ENCODE peak calls at places on chromosomes 3 and 15, in four cellular contexts. R is MM.1S, B is GM23338, M is lower leg skin. W is an unnamed sample.

GRCh38 chr3:9500108-9501050 is 53.2 kb downstream of the LHFPL4 start:
- DNase-seq in B (peak), M (no peak), R (peak), W (peak)

GRCh38 chr3:122332551-122332950 is 7.5 kb downstream of the CSTA start:
- DNase-seq in R (no peak), M (no peak), B (no peak), W (no peak)

GRCh38 chr15:78408961-78409360 is 29.1 kb upstream of the IREB2 start:
- DNase-seq in R (no peak), B (no peak), M (no peak), W (no peak)

GRCh38 chr3:152258448-152259302 is 10.1 kb upstream of the MBNL1 start:
- DNase-seq in R (no peak), M (peak), B (no peak), W (peak)

GRCh38 chr15:92682772-92683510 is 27.4 kb upstream of the FAM174B start:
- DNase-seq in B (no peak), M (no peak), R (no peak), W (peak)

GRCh38 chr3:171404376-171404982 is 55.7 kb downstream of the TNIK start:
- DNase-seq in B (no peak), M (no peak), R (no peak), W (no peak)

GRCh38 chr3:39150803-39151631 is 2.4 kb downstream of the CSRNP1 start:
- DNase-seq in R (peak), B (peak), M (peak), W (peak)

GRCh38 chr3:84772841-84773240 is 185.9 kb upstream of the CADM2 start:
- DNase-seq in R (no peak), B (peak), M (no peak), W (no peak)

GRCh38 chr15:45630958-45631691 is 3.7 kb upstream of the SQOR start:
- DNase-seq in R (no peak), M (no peak), B (no peak), W (peak)

GRCh38 chr3:11556851-11557644 is 86.7 kb downstream of the VGLL4 start:
- DNase-seq in R (no peak), B (no peak), M (no peak), W (peak)

GRCh38 chr3:103082501-103082900 is 647.7 kb downstream of the ZPLD1 start:
- DNase-seq in B (no peak), R (no peak), M (no peak), W (no peak)

GRCh38 chr3:32003380-32003779 is 21.8 kb downstream of the ZNF860 start:
- DNase-seq in M (no peak), R (no peak), B (no peak), W (no peak)

DNA sequence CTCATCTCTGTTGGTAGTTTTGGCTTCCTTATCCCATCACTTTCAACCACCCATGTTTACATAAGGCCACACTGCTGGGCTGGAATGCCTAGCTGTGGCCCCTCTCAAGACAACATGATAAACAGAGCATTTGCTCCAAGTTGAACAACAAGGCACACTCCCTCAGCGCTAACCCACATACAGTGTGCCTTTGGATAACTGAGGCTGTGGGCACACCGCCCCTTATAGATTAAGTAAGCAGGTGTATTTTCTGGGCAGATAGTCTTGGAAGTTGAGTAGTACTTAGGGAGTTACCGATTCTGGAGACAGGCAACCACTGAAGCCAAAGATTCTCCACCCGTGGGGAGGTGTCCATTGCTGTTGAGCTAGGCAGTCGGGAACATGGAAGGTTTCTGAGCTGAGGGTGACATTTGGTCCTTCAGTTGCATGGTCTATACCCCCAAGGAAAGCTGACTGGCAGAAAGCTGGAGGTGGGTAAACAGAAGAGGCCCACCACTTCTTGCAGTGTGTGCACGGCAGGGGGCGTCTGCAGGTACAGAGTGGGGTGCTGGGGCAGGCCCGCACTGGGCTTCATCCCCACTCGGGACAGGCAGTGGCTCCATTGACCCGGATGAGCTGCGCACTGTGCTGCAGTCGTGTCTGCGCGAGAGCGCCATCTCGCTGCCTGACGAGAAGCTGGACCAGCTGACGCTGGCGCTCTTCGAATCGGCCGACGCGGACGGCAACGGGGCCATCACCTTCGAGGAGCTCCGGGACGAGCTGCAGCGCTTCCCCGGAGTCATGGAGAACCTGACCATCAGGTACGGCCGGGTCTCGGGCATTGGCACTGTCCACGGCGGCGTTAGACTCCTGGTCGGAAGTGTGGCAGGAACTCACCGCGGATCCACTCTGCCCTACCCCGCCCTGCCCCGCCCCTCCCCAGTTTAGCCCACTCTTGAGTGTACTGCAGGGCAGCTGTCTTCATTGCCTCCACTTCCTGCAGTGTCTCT is 16.8 kb downstream of the NOX5 start:
- DNase-seq in B (peak), M (peak), R (no peak), W (peak)
- TF ChIP-seq CTCF in B (peak), M (no peak), R (peak), W (peak)

DNA sequence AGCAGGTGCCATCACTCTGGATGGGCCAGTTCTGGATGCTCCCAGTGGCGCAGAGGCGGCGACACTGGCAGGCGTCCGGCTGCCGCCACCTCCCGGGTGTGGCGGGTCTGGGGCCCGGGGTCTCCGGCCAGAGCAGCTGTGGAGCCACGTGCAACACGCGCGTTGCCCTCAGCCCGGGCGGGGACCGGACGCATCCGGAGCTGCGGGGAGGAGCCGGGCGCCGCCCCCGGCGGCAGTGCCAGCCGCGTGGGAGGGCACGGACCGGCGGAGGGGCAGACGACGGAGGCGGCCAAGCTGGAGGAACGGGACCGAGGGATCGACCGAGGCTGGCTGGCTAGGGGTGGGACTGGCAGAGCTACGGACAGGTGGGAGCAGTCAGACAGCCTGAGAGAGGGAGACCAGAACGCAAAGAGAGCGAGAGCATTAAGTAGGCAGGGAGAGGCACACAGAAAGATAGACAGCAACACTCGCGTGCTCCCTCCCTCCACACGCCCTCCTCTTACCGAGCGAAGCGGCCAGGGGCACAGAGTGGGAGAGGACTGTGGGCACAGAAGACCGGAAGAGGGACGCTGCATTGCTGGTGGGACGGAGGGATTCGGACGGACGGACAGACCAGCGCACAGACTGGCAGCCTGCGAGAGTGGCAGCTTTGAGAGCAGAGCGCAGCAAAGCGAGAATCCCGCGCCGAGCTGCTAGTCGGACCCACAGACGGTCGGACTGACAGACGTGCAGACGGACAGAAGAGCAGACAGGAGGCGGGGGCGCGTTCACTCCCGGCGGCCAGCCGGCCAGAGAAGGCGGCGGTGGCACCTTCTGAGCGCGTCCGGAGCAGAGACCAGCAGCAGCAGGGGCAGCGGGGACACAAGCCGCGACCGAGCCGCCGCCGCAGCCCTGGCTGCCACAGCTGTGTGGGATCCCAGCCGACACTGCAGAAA is at the start of gene ARPP21:
- DNase-seq in M (no peak), B (peak), R (peak), W (no peak)
- H3K4me3 ChIP-seq in M (no peak), B (peak), R (peak), W (no peak)

DNA sequence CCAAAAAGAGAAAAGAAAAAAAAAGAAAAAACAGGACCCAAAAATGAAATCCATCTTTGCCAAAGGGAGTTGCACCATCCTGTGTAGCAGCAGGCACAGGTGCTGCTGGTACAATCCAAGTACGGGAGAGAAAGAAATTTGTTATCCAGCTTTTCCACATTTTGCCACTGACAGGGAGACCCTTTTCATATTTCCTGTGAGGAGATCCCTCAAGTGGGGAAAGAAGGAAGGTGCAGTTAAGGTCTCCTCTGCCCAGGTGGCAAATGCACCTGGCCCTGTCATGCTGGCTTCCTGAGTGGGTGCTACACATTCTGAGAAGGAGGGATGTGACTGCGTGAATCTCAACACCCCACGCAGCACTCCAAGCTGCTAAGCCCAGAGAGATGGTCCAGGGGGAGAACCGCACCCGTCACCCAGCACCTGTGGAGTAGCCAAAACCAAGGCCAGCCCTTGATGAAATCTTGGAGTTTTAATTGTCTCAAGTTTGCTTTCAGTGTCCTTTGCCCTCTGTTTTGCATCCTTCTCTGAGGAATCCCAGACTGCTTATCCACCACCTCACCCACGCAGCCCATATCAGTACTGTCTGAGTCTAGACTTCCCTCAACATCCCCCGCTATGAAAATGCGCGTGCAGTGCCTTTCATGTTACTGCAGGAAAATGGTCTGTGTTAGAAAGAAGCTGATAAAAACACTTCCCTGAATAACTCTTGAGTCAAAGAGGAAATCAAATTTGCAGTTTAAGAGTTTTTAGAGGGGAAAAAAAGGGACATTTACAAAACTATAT is 141.9 kb upstream of the THBS1 start:
- DNase-seq in R (no peak), B (no peak), M (no peak), W (no peak)
- TF ChIP-seq CTCF in R (no peak), B (peak), M (no peak), W (no peak)

GRCh38 chr15:64093627-64094417 is at the start of gene CIAO2A:
- DNase-seq in M (peak), R (peak), B (peak), W (peak)
- H3K4me3 ChIP-seq in M (peak), R (peak), B (peak), W (peak)

DNA sequence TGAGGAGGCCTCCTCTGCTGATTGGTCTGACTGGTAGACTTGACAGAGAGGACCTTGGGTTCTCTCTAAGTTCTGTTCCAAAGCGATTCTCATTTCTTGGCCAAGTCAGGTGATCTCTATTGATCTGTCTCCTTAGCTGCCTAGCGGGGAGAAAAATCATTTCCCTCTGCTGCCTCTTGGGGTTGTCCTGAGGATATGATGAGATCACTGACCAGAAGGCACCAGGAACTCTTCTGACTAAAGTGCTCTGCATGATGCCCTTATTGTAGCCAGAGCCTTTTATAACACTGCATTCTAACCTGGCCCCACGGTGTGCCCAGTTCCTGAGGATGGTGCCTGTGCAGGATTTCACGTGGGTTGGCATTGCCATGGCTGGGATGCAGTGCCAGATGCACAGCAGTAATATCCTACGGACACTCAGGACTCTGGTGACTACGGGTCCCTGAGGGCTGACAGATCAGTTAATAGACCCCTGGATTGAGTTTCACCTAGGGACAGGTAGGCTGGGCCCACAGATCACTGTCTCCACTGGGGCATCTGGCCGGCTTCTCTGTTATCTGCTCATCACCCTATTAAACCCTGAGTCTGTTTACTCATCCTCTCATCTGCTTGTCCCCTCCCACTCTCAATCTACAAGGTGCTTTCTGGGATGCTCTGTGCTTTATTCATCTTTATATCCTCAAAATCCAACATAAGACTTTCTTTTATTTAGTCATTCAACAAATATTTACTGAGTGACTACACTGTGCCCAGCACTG is 3.9 kb upstream of the HEG1 start:
- DNase-seq in M (no peak), B (peak), R (no peak), W (no peak)
- TF ChIP-seq CTCF in M (no peak), B (no peak), R (no peak), W (peak)

W was measured in fibroblast of villous mesenchyme.